ENCODE peak calls at places on chromosomes 5 and 9, in nine cellular contexts. One of them, this sample, is unnamed.

GRCh38 chr9:5510360-5510931 is at the start of gene PDCD1LG2:
- DNase-seq in CD8-positive, alpha-beta T cell: no peak
- DNase-seq in tibial artery: no peak
- DNase-seq in spleen: no peak
- DNase-seq in A549: no peak
- DNase-seq in D721Med: no peak
- DNase-seq in right lobe of liver: no peak
- DNase-seq in fibroblast of pulmonary artery: peak
- DNase-seq in lower lobe of right lung: no peak
- DNase-seq in this sample: no peak

GRCh38 chr5:9094582-9094981 is 451.3 kb downstream of the SEMA5A start:
- DNase-seq in CD8-positive, alpha-beta T cell: no peak
- DNase-seq in lower lobe of right lung: no peak
- DNase-seq in D721Med: no peak
- DNase-seq in A549: no peak
- DNase-seq in right lobe of liver: no peak
- DNase-seq in fibroblast of pulmonary artery: peak
- DNase-seq in tibial artery: no peak
- DNase-seq in spleen: no peak
- DNase-seq in this sample: no peak

GRCh38 chr5:33023649-33024048 is 312.5 kb downstream of the NPR3 start:
- DNase-seq in A549: no peak
- DNase-seq in lower lobe of right lung: no peak
- DNase-seq in right lobe of liver: no peak
- DNase-seq in CD8-positive, alpha-beta T cell: no peak
- DNase-seq in fibroblast of pulmonary artery: no peak
- DNase-seq in spleen: no peak
- DNase-seq in D721Med: no peak
- DNase-seq in tibial artery: no peak
- DNase-seq in this sample: no peak

GRCh38 chr5:78243639-78244038 is 50.9 kb downstream of the AP3B1 start:
- DNase-seq in spleen: no peak
- DNase-seq in fibroblast of pulmonary artery: peak
- DNase-seq in right lobe of liver: no peak
- DNase-seq in CD8-positive, alpha-beta T cell: no peak
- DNase-seq in D721Med: no peak
- DNase-seq in A549: no peak
- DNase-seq in lower lobe of right lung: no peak
- DNase-seq in tibial artery: no peak
- DNase-seq in this sample: no peak

GRCh38 chr5:57937501-57937900 is 454.9 kb upstream of the ACTBL2 start:
- DNase-seq in lower lobe of right lung: no peak
- DNase-seq in spleen: no peak
- DNase-seq in right lobe of liver: no peak
- DNase-seq in tibial artery: no peak
- DNase-seq in A549: no peak
- DNase-seq in fibroblast of pulmonary artery: no peak
- DNase-seq in CD8-positive, alpha-beta T cell: no peak
- DNase-seq in D721Med: no peak
- DNase-seq in this sample: no peak

GRCh38 chr5:14775857-14776256 is 95.7 kb downstream of the ANKH start:
- DNase-seq in lower lobe of right lung: no peak
- DNase-seq in D721Med: no peak
- DNase-seq in tibial artery: no peak
- DNase-seq in fibroblast of pulmonary artery: peak
- DNase-seq in right lobe of liver: no peak
- DNase-seq in A549: no peak
- DNase-seq in CD8-positive, alpha-beta T cell: no peak
- DNase-seq in spleen: no peak
- DNase-seq in this sample: no peak

GRCh38 chr9:93711002-93711401 is 134.6 kb downstream of the PHF2 start:
- DNase-seq in tibial artery: no peak
- DNase-seq in spleen: peak
- DNase-seq in D721Med: no peak
- DNase-seq in lower lobe of right lung: no peak
- DNase-seq in A549: no peak
- DNase-seq in fibroblast of pulmonary artery: no peak
- DNase-seq in CD8-positive, alpha-beta T cell: no peak
- DNase-seq in right lobe of liver: no peak
- DNase-seq in this sample: no peak

GRCh38 chr5:52876456-52876855 is 88.7 kb downstream of the ITGA1 start:
- DNase-seq in A549: no peak
- DNase-seq in fibroblast of pulmonary artery: peak
- DNase-seq in spleen: no peak
- DNase-seq in right lobe of liver: no peak
- DNase-seq in CD8-positive, alpha-beta T cell: no peak
- DNase-seq in D721Med: no peak
- DNase-seq in lower lobe of right lung: no peak
- DNase-seq in tibial artery: no peak
- DNase-seq in this sample: no peak

GRCh38 chr9:88651682-88652633 is 117.0 kb downstream of the NXNL2 start:
- DNase-seq in spleen: no peak
- DNase-seq in right lobe of liver: peak
- DNase-seq in A549: peak
- DNase-seq in fibroblast of pulmonary artery: peak
- DNase-seq in CD8-positive, alpha-beta T cell: no peak
- DNase-seq in lower lobe of right lung: peak
- DNase-seq in tibial artery: peak
- DNase-seq in D721Med: no peak
- DNase-seq in this sample: no peak

GRCh38 chr5:73122875-73123810 is 2.8 kb downstream of the TMEM171 start:
- DNase-seq in lower lobe of right lung: no peak
- DNase-seq in right lobe of liver: no peak
- DNase-seq in fibroblast of pulmonary artery: peak
- DNase-seq in A549: no peak
- DNase-seq in CD8-positive, alpha-beta T cell: no peak
- DNase-seq in D721Med: no peak
- DNase-seq in spleen: no peak
- DNase-seq in tibial artery: no peak
- DNase-seq in this sample: no peak

GRCh38 chr9:124694394-124695279 is 76.5 kb downstream of the NR6A1 start:
- DNase-seq in A549: no peak
- DNase-seq in lower lobe of right lung: no peak
- DNase-seq in tibial artery: no peak
- DNase-seq in CD8-positive, alpha-beta T cell: no peak
- DNase-seq in right lobe of liver: no peak
- DNase-seq in D721Med: no peak
- DNase-seq in fibroblast of pulmonary artery: no peak
- DNase-seq in spleen: no peak
- DNase-seq in this sample: no peak

GRCh38 chr9:107925756-107926297 is 436.3 kb upstream of the KLF4 start:
- DNase-seq in D721Med: no peak
- DNase-seq in fibroblast of pulmonary artery: no peak
- DNase-seq in CD8-positive, alpha-beta T cell: no peak
- DNase-seq in A549: no peak
- DNase-seq in tibial artery: no peak
- DNase-seq in lower lobe of right lung: no peak
- DNase-seq in right lobe of liver: no peak
- DNase-seq in spleen: no peak
- DNase-seq in this sample: no peak

GRCh38 chr9:120477534-120478001 is 102.4 kb downstream of the CDK5RAP2 start:
- DNase-seq in lower lobe of right lung: peak
- DNase-seq in tibial artery: peak
- DNase-seq in D721Med: no peak
- DNase-seq in fibroblast of pulmonary artery: peak
- DNase-seq in A549: peak
- DNase-seq in right lobe of liver: peak
- DNase-seq in CD8-positive, alpha-beta T cell: no peak
- DNase-seq in spleen: no peak
- DNase-seq in this sample: no peak

GRCh38 chr9:133685653-133686504 is 49.7 kb downstream of the DBH start:
- DNase-seq in lower lobe of right lung: peak
- DNase-seq in tibial artery: no peak
- DNase-seq in fibroblast of pulmonary artery: no peak
- DNase-seq in A549: no peak
- DNase-seq in D721Med: no peak
- DNase-seq in right lobe of liver: no peak
- DNase-seq in spleen: peak
- DNase-seq in CD8-positive, alpha-beta T cell: no peak
- DNase-seq in this sample: no peak

GRCh38 chr9:133686642-133687575 is 50.7 kb downstream of the DBH start:
- DNase-seq in right lobe of liver: no peak
- DNase-seq in spleen: peak
- DNase-seq in A549: no peak
- DNase-seq in lower lobe of right lung: peak
- DNase-seq in CD8-positive, alpha-beta T cell: no peak
- DNase-seq in D721Med: no peak
- DNase-seq in fibroblast of pulmonary artery: no peak
- DNase-seq in tibial artery: no peak
- DNase-seq in this sample: no peak

GRCh38 chr9:133690111-133690561 is 48.0 kb downstream of the SARDH start:
- DNase-seq in right lobe of liver: peak
- DNase-seq in D721Med: no peak
- DNase-seq in CD8-positive, alpha-beta T cell: no peak
- DNase-seq in A549: no peak
- DNase-seq in spleen: peak
- DNase-seq in tibial artery: no peak
- DNase-seq in fibroblast of pulmonary artery: no peak
- DNase-seq in lower lobe of right lung: peak
- DNase-seq in this sample: no peak

GRCh38 chr9:133689151-133689763 is 48.9 kb downstream of the SARDH start:
- DNase-seq in fibroblast of pulmonary artery: no peak
- DNase-seq in A549: no peak
- DNase-seq in tibial artery: no peak
- DNase-seq in D721Med: no peak
- DNase-seq in right lobe of liver: no peak
- DNase-seq in lower lobe of right lung: peak
- DNase-seq in spleen: peak
- DNase-seq in CD8-positive, alpha-beta T cell: no peak
- DNase-seq in this sample: no peak

GRCh38 chr9:133687856-133688761 is 50.0 kb downstream of the SARDH start:
- DNase-seq in tibial artery: no peak
- DNase-seq in lower lobe of right lung: peak
- DNase-seq in fibroblast of pulmonary artery: no peak
- DNase-seq in A549: no peak
- DNase-seq in D721Med: no peak
- DNase-seq in right lobe of liver: no peak
- DNase-seq in CD8-positive, alpha-beta T cell: no peak
- DNase-seq in spleen: peak
- DNase-seq in this sample: no peak
- TF ChIP-seq CTCF in tibial artery: no peak
- TF ChIP-seq CTCF in lower lobe of right lung: no peak
- TF ChIP-seq CTCF in fibroblast of pulmonary artery: no peak
- TF ChIP-seq CTCF in A549: no peak
- TF ChIP-seq CTCF in D721Med: no peak
- TF ChIP-seq CTCF in right lobe of liver: no peak
- TF ChIP-seq CTCF in CD8-positive, alpha-beta T cell: no peak
- TF ChIP-seq CTCF in spleen: no peak
- TF ChIP-seq CTCF in this sample: no peak

DNA sequence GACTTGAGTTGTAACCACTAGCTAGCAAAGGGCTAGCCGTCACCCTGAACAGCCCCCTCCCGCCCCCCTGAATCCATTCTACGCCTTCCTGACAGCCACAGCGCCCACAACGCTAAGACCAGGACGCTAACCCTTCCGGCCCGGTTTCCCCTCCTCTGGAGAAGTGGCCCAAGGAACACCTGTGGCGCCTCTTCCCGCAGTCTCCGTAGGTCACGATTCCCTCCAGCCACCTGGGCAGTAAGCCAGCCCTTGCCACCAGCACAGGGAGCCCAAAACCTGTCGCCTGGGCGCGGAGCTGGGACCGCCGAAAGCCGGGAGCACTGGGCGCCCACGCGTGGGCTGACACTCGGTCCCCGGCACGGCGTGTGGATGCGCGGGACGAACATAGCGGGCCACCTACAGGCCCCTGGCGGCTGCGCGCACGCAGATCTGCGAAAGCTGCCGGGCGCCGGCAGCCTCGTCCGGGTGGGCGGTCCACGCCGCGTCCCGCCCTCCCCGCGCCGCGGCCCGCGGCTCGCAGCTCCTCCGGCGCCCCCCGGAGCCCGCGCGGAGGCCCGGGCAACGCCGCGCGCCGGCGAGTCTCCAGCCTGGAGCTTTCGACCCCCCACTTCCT is 596 bp downstream of the IRF1 start:
- DNase-seq in tibial artery: peak
- DNase-seq in D721Med: no peak
- DNase-seq in CD8-positive, alpha-beta T cell: peak
- DNase-seq in A549: peak
- DNase-seq in spleen: peak
- DNase-seq in fibroblast of pulmonary artery: peak
- DNase-seq in lower lobe of right lung: peak
- DNase-seq in right lobe of liver: peak
- DNase-seq in this sample: peak
- TF ChIP-seq CTCF in tibial artery: no peak
- TF ChIP-seq CTCF in D721Med: no peak
- TF ChIP-seq CTCF in CD8-positive, alpha-beta T cell: no peak
- TF ChIP-seq CTCF in A549: peak
- TF ChIP-seq CTCF in spleen: peak
- TF ChIP-seq CTCF in fibroblast of pulmonary artery: peak
- TF ChIP-seq CTCF in lower lobe of right lung: peak
- TF ChIP-seq CTCF in right lobe of liver: no peak
- TF ChIP-seq CTCF in this sample: no peak

GRCh38 chr9:97983524-97984187 is 515 bp downstream of the ANP32B start:
- DNase-seq in spleen: peak
- DNase-seq in lower lobe of right lung: peak
- DNase-seq in A549: peak
- DNase-seq in right lobe of liver: peak
- DNase-seq in fibroblast of pulmonary artery: peak
- DNase-seq in CD8-positive, alpha-beta T cell: peak
- DNase-seq in D721Med: no peak
- DNase-seq in tibial artery: peak
- DNase-seq in this sample: peak
- TF ChIP-seq CTCF in spleen: no peak
- TF ChIP-seq CTCF in lower lobe of right lung: no peak
- TF ChIP-seq CTCF in A549: no peak
- TF ChIP-seq CTCF in right lobe of liver: no peak
- TF ChIP-seq CTCF in fibroblast of pulmonary artery: no peak
- TF ChIP-seq CTCF in CD8-positive, alpha-beta T cell: no peak
- TF ChIP-seq CTCF in D721Med: no peak
- TF ChIP-seq CTCF in tibial artery: no peak
- TF ChIP-seq CTCF in this sample: no peak

DNA sequence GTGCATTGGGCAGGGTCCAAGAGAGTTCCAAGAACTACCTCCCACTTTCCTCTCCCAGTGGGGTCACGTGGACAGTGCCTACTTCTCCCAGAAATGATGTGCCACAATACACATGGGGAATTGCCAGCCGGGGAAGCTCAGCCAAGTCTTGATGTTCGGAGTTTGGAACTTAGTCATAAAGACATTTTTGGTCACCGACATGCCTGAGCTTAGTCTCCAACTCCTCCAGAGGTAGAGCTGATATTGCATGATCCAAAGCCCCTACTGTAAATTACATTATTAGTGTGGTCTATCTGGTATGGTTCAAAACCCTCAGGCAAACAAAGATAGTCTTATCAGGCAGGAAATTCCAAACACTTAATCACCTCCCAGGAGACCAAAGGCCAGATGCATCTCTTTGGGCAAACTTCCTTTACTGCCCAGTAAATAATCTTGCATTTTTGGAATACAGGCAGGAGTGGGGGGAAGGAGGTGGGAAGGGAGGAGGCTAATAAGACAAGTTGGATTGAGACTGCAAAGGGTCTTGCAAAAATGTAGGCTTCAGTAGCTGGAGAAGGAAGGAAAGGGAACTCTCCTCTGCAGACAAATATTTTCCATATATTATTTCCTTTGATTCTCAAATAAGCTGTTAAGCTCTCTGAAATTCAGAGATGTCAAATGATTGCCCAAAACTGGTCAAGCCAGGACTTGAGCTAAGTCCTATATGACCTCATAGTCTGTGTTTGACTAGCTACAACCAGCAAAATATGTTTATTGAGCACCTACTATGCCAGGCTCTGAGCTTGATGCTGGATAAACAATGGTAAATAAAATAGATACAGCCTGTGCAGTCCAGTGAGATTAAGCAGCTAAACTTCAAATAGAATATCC is 99.4 kb downstream of the DRD1 start:
- DNase-seq in fibroblast of pulmonary artery: peak
- DNase-seq in lower lobe of right lung: no peak
- DNase-seq in D721Med: no peak
- DNase-seq in spleen: no peak
- DNase-seq in CD8-positive, alpha-beta T cell: no peak
- DNase-seq in A549: peak
- DNase-seq in right lobe of liver: no peak
- DNase-seq in tibial artery: no peak
- DNase-seq in this sample: no peak
- TF ChIP-seq CTCF in fibroblast of pulmonary artery: no peak
- TF ChIP-seq CTCF in lower lobe of right lung: no peak
- TF ChIP-seq CTCF in D721Med: no peak
- TF ChIP-seq CTCF in spleen: no peak
- TF ChIP-seq CTCF in CD8-positive, alpha-beta T cell: no peak
- TF ChIP-seq CTCF in A549: no peak
- TF ChIP-seq CTCF in right lobe of liver: no peak
- TF ChIP-seq CTCF in tibial artery: no peak
- TF ChIP-seq CTCF in this sample: no peak